ENCODE peak calls at places on chromosomes 16 and 17, in four cellular contexts. S is CD8-positive, alpha-beta T cell; X is CD4-positive, alpha-beta memory T cell; Y is right lobe of liver. K is an unnamed sample.

GRCh38 chr16:21283521-21284289 is 5.6 kb upstream of the CRYM start:
- DNase-seq in Y (no peak), S (no peak), X (no peak), K (no peak)

GRCh38 chr17:74326506-74326905 is 480 bp downstream of the KIF19 start:
- DNase-seq in X (no peak), S (no peak), Y (no peak), K (no peak)

GRCh38 chr17:40612510-40613244 is 34.9 kb downstream of the SMARCE1 start:
- DNase-seq in Y (no peak), S (peak; percentile 59), X (peak; percentile 83), K (peak; percentile 75)

GRCh38 chr17:30808785-30809286 is 15.7 kb downstream of the CRLF3 start:
- DNase-seq in X (peak; percentile 75), Y (no peak), S (peak; percentile 1), K (no peak)

GRCh38 chr16:85123891-85124635 is 11.8 kb upstream of the CIBAR2 start:
- DNase-seq in Y (no peak), S (no peak), X (no peak), K (no peak)

GRCh38 chr16:54174750-54175149 is 111.8 kb downstream of the IRX3 start:
- DNase-seq in S (no peak), X (no peak), Y (no peak), K (no peak)

GRCh38 chr17:38671939-38672720 is 2.6 kb downstream of the EPOP start:
- DNase-seq in Y (no peak), X (no peak), S (no peak), K (no peak)

GRCh38 chr17:59367657-59368045 is 36.2 kb downstream of the YPEL2 start:
- DNase-seq in S (no peak), Y (no peak), X (no peak), K (no peak)

GRCh38 chr17:77126519-77126918 is 14.2 kb upstream of the SEC14L1 start:
- DNase-seq in S (no peak), Y (no peak), X (no peak), K (no peak)

GRCh38 chr16:84988328-84989080 is 22.8 kb downstream of the ZDHHC7 start:
- DNase-seq in Y (no peak), X (no peak), S (no peak), K (no peak)

GRCh38 chr16:85963746-85964370 is 64.9 kb downstream of the IRF8 start:
- DNase-seq in X (no peak), Y (no peak), S (no peak), K (no peak)

GRCh38 chr17:19645608-19646250 is 2.8 kb upstream of the ALDH3A2 start:
- DNase-seq in Y (peak; percentile 82), S (peak; percentile 20), X (peak; percentile 44), K (peak; percentile 21)

GRCh38 chr17:9905902-9906301 is 831 bp upstream of the RCVRN start:
- DNase-seq in Y (no peak), S (no peak), X (no peak), K (no peak)

GRCh38 chr17:76417499-76418143 is 33.2 kb downstream of the SPHK1 start:
- DNase-seq in X (no peak), Y (no peak), S (no peak), K (no peak)

GRCh38 chr16:49811630-49812334 is 44.1 kb downstream of the ZNF423 start:
- DNase-seq in X (no peak), S (no peak), Y (no peak), K (no peak)

GRCh38 chr16:57601801-57602478 is 26.5 kb upstream of the ADGRG1 start:
- DNase-seq in S (no peak), Y (no peak), X (peak; percentile 75), K (no peak)

GRCh38 chr17:75315541-75316243 is 26.5 kb upstream of the SLC25A19 start:
- DNase-seq in X (no peak), Y (no peak), S (no peak), K (no peak)

GRCh38 chr17:47281246-47281645 is 27.6 kb downstream of the ITGB3 start:
- DNase-seq in X (no peak), S (no peak), Y (no peak), K (no peak)

GRCh38 chr17:35788504-35788998 is 6.9 kb downstream of the MMP28 start:
- DNase-seq in Y (peak; percentile 7), X (no peak), S (no peak), K (no peak)

GRCh38 chr16:58299757-58300349 is 5.0 kb upstream of the PRSS54 start:
- DNase-seq in S (no peak), Y (no peak), X (no peak), K (no peak)

GRCh38 chr16:82874251-82874650 is 247.5 kb downstream of the CDH13 start:
- DNase-seq in S (no peak), X (no peak), Y (no peak), K (no peak)

GRCh38 chr17:77323413-77324171 is 182.8 kb downstream of the SEC14L1 start:
- DNase-seq in S (no peak), X (no peak), Y (peak; percentile 52), K (no peak)

GRCh38 chr16:345686-346231 is 6.8 kb downstream of the AXIN1 start:
- DNase-seq in X (no peak), Y (no peak), S (no peak), K (no peak)

DNA sequence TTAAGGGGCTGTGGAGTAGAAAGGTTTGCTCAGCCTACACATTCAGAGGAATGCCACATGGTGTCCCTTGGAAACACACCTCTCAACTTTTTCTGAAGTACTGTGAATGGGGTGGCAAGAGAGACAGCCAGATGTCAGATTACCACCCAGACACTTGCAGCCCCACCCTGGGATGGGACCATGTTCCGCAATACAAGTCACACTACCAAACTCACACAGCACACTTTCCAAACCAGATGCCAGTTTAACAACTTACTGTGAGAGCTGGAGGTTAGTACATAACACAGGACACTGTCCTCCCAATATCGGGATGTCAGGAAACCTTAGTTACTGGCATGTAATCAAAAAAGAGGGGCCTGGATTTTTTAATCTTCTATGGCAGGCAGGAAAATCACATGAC is 7.9 kb downstream of the USP7 start:
- DNase-seq in S (no peak), Y (no peak), X (no peak), K (no peak)
- H3K27ac ChIP-seq in S (no peak overlapping the region), Y (no peak overlapping the region), X (no peak overlapping the region), K (no peak overlapping the region)

GRCh38 chr16:71526111-71526998 is at the start of gene CHST4:
- DNase-seq in X (no peak), S (no peak), Y (no peak), K (no peak)
- H3K27ac ChIP-seq in X (no peak within 1 kb of the TSS), S (no peak within 1 kb of the TSS), Y (no peak within 1 kb of the TSS), K (no peak within 1 kb of the TSS)

GRCh38 chr16:55468352-55468990 is 10.5 kb upstream of the MMP2 start:
- DNase-seq in S (no peak), Y (no peak), X (no peak), K (no peak)

GRCh38 chr16:55471448-55472097 is 7.4 kb upstream of the MMP2 start:
- DNase-seq in S (no peak), Y (no peak), X (no peak), K (no peak)

GRCh38 chr16:55469821-55470532 is 9.0 kb upstream of the MMP2 start:
- DNase-seq in X (no peak), S (no peak), Y (no peak), K (no peak)

GRCh38 chr16:55473584-55473983 is 5.4 kb upstream of the MMP2 start:
- DNase-seq in Y (no peak), X (no peak), S (no peak), K (no peak)

DNA sequence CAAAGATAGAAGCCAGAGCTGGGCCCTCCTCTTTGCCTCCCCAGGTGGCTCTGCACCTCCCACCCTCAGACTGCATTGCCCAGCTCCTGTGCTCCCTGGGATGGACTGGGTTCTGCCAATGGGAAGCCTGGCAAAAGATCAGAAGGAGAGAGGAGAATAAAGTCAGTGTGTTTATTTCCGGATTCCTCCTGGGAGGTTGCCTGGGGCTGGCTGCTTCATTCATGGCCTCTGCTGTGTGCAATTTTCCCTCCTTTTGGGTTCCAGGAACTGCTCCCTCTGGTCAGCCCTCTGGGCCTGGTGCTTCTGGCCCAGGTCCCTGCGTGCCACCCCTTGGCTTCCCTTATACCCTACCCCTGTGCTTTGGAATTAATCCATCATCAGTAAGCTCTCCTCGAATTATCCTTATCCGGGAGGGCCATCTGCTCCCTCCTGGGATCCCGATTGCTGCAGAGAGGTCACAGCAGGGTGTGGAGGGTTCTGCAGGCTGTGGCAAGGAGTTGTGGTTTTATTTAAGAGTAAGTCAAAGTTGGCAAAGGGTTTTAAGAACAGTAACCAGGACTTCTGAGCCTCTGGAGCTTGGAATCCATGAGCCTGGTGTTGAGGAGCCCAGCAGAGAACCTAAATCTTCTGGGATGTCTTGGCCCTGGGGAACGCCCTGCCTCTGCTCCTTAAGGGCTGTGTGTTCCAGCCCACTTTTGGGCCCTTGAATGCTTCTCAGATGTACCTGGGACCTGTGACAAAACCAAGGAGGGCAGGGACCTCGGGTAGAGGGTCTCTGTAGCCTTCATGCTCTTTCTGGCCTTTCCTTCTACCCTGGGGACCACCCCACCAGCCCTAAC is 8.2 kb upstream of the MMP2 start:
- DNase-seq in Y (no peak), S (no peak), X (no peak), K (no peak)
- H3K27ac ChIP-seq in Y (no peak overlapping the region), S (no peak overlapping the region), X (no peak overlapping the region), K (no peak overlapping the region)

DNA sequence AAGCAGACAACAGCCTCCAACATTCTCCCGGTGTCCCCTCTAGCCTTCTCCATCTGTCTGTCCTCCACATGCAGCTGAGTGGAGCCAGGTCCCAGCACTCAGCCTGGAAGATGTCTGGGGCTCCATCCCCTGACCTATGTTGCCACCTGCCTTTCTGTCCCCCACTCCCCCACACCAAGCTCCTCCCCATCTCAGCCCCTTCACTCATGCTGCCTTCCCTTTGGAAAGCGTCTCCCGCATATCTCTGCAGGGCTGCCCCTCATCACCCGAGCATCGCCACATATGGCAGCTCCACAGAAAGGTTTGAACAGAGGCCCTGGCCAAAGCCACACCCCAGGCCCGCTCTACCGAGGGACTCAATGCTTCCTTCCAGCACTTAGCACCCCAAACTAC is 24.2 kb downstream of the NSMCE1 start:
- DNase-seq in X (no peak), Y (peak; percentile 37), S (no peak), K (no peak)
- H3K27ac ChIP-seq in X (no peak overlapping the region), Y (peak overlapping the region; percentile 73), S (no peak overlapping the region), K (no peak overlapping the region)

GRCh38 chr17:64009571-64010402 is 10.6 kb downstream of the ICAM2 start:
- DNase-seq in S (no peak), Y (peak; percentile 36), X (no peak), K (no peak)
- H3K27ac ChIP-seq in S (no peak overlapping the region), Y (peak overlapping the region; percentile 7), X (no peak overlapping the region), K (peak overlapping the region; percentile 10)

DNA sequence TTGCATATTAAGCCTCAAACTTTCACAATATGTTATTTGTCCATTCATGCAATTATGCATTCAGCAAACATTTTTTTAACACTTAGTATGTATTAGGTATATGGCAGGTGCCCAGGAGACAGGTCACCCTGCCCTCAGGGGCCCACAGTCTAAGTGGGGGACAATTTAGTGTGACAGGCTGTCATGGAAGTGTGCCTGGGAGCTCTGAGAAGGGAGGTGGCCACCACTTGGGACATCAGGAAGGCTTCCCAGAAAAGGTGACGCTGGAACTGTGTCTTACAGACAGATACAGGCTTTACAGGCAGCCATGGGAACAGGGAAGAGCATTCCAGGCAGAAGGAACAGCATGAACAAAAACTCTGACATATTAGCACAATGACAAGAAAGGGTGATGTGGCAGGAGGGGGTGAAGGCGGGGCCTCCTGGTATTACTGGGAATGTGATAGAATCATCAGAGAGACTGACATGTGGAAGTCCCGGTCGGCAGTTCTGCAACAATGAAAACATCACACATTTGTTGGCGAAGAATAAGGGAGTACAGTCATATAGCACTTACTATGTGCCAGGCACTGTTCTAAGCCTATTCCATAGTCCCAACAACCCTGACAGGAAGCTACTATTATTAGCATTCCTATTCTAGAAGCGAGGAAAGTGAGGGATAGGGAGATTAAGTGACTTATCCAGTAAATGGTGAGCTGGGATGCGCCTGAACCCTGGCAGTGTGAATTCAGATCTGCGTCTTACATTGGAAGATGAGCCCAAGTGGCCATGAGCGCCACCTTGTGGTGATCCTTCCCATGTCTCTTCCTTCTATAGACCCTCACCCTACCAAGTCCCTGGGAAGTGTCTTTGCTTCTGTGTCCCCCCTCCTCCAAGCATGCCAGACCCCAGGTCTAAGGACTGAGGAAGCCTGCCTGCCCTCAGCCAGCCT is 13.7 kb downstream of the FMNL1 start:
- DNase-seq in X (peak; percentile 74), S (peak; percentile 62), Y (peak; percentile 68), K (peak; percentile 75)
- H3K27ac ChIP-seq in X (peak overlapping the region; percentile 57), S (no peak overlapping the region), Y (no peak overlapping the region), K (peak overlapping the region; percentile 41)

GRCh38 chr16:24646646-24646995 is 82.8 kb upstream of the TNRC6A start:
- DNase-seq in X (no peak), Y (no peak), S (no peak), K (no peak)
- H3K27ac ChIP-seq in X (no peak overlapping the region), Y (no peak overlapping the region), S (no peak overlapping the region), K (no peak overlapping the region)

K was measured in CD4-positive, alpha-beta T cell.